ENCODE peak calls at places on chromosome 18, in five cellular contexts. One of them, this sample, is unnamed.

GRCh38 chr18:46424898-46425297 is 232.1 kb downstream of the LOXHD1 start:
- DNase-seq in H1: no peak
- DNase-seq in IMR-90: no peak
- DNase-seq in mesendoderm: peak; percentile 51
- DNase-seq in neuronal stem cell: peak; percentile 35
- DNase-seq in this sample: peak; percentile 77

GRCh38 chr18:48946329-48946835 is 4.4 kb downstream of the SMAD7 start:
- DNase-seq in H1: no peak
- DNase-seq in neuronal stem cell: no peak
- DNase-seq in IMR-90: peak; percentile 81
- DNase-seq in mesendoderm: no peak
- DNase-seq in this sample: no peak

GRCh38 chr18:35267161-35267651 is 22.8 kb downstream of the ZSCAN30 start:
- DNase-seq in neuronal stem cell: no peak
- DNase-seq in mesendoderm: no peak
- DNase-seq in H1: no peak
- DNase-seq in IMR-90: no peak
- DNase-seq in this sample: peak; percentile 31

GRCh38 chr18:42446195-42446594 is 491.2 kb downstream of the PIK3C3 start:
- DNase-seq in H1: no peak
- DNase-seq in neuronal stem cell: no peak
- DNase-seq in mesendoderm: no peak
- DNase-seq in IMR-90: no peak
- DNase-seq in this sample: no peak

GRCh38 chr18:27824841-27825720 is 351.8 kb downstream of the CDH2 start:
- DNase-seq in H1: no peak
- DNase-seq in neuronal stem cell: peak; percentile 26
- DNase-seq in mesendoderm: peak; percentile 26
- DNase-seq in IMR-90: no peak
- DNase-seq in this sample: no peak

GRCh38 chr18:72762505-72763122 is 105.2 kb downstream of the NETO1 start:
- DNase-seq in neuronal stem cell: peak; percentile 56
- DNase-seq in IMR-90: peak; percentile 69
- DNase-seq in H1: no peak
- DNase-seq in mesendoderm: peak; percentile 67
- DNase-seq in this sample: no peak

GRCh38 chr18:42517896-42518295 is 562.9 kb downstream of the PIK3C3 start:
- DNase-seq in neuronal stem cell: no peak
- DNase-seq in mesendoderm: no peak
- DNase-seq in IMR-90: no peak
- DNase-seq in H1: no peak
- DNase-seq in this sample: no peak

GRCh38 chr18:58303363-58303762 is 259.3 kb downstream of the NEDD4L start:
- DNase-seq in neuronal stem cell: no peak
- DNase-seq in mesendoderm: no peak
- DNase-seq in IMR-90: no peak
- DNase-seq in H1: no peak
- DNase-seq in this sample: no peak

GRCh38 chr18:13217466-13217961 is 1.0 kb upstream of the LDLRAD4 start:
- DNase-seq in mesendoderm: peak; percentile 55
- DNase-seq in neuronal stem cell: peak; percentile 57
- DNase-seq in IMR-90: peak; percentile 3
- DNase-seq in H1: no peak
- DNase-seq in this sample: peak; percentile 49

GRCh38 chr18:52937840-52938239 is 597.8 kb downstream of the DCC start:
- DNase-seq in H1: no peak
- DNase-seq in IMR-90: no peak
- DNase-seq in neuronal stem cell: no peak
- DNase-seq in mesendoderm: no peak
- DNase-seq in this sample: no peak

GRCh38 chr18:13915973-13916372 is 637 bp upstream of the MC2R start:
- DNase-seq in mesendoderm: no peak
- DNase-seq in H1: no peak
- DNase-seq in IMR-90: no peak
- DNase-seq in neuronal stem cell: no peak
- DNase-seq in this sample: no peak

DNA sequence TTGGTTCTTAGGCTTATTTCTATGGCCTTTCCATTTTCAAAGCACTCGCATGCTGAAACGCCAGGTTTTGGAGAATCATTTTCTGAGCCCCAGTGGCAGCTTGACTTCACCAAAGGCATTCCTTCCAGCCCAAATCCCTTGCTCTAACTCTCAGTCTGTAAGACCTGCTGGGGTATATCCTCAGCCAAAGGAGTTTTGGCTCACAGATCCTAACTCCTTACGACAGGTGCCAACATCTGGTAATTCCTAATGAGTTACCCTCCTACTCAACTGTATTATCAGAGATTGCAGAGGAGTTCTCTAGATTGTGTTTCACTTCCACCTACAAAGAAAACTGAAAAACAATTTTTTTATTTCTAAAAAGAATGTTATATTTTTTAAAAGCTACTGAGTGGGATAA is 79.0 kb upstream of the RAB27B start:
- DNase-seq in mesendoderm: no peak
- DNase-seq in IMR-90: no peak
- DNase-seq in H1: no peak
- DNase-seq in neuronal stem cell: no peak
- DNase-seq in this sample: no peak
- H4K8ac ChIP-seq in mesendoderm: no peak overlapping the region
- H4K8ac ChIP-seq in IMR-90: no peak overlapping the region
- H4K8ac ChIP-seq in H1: no peak overlapping the region
- H4K8ac ChIP-seq in neuronal stem cell: no peak overlapping the region
- H4K8ac ChIP-seq in this sample: no peak overlapping the region

GRCh38 chr18:8798996-8799395 is 93.6 kb downstream of the MTCL1 start:
- DNase-seq in H1: no peak
- DNase-seq in IMR-90: no peak
- DNase-seq in neuronal stem cell: no peak
- DNase-seq in mesendoderm: no peak
- DNase-seq in this sample: no peak

GRCh38 chr18:8800445-8800844 is 95.1 kb downstream of the MTCL1 start:
- DNase-seq in mesendoderm: peak; percentile 97
- DNase-seq in IMR-90: peak; percentile 100
- DNase-seq in H1: peak; percentile 53
- DNase-seq in neuronal stem cell: no peak
- DNase-seq in this sample: peak; percentile 56

GRCh38 chr18:8800041-8800441 is 94.7 kb downstream of the MTCL1 start:
- DNase-seq in neuronal stem cell: no peak
- DNase-seq in H1: no peak
- DNase-seq in mesendoderm: no peak
- DNase-seq in IMR-90: peak; percentile 89
- DNase-seq in this sample: no peak

GRCh38 chr18:8800876-8801262 is 95.5 kb downstream of the MTCL1 start:
- DNase-seq in H1: no peak
- DNase-seq in mesendoderm: no peak
- DNase-seq in neuronal stem cell: no peak
- DNase-seq in IMR-90: no peak
- DNase-seq in this sample: no peak

DNA sequence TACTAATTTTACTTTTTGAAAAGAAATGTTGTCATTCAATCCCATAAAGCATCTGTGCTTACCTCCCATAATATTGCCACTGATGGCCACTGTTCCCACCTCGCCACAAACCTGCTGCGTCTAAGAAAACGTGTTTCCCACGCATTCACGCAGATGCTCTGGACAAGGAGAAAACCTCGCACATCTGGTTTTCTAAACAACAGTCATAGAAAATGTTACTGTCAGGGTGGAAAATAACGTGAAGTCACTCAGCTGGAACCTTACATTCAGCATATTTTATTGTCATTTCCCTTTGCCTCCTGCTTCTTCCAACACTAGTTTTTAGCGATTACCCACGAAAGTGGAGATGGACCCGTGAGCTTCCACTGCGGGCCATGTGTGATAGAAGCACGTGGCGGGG is 94.2 kb downstream of the MTCL1 start:
- DNase-seq in mesendoderm: no peak
- DNase-seq in neuronal stem cell: no peak
- DNase-seq in IMR-90: peak; percentile 63
- DNase-seq in H1: no peak
- DNase-seq in this sample: no peak
- H4K8ac ChIP-seq in mesendoderm: no peak overlapping the region
- H4K8ac ChIP-seq in neuronal stem cell: no peak overlapping the region
- H4K8ac ChIP-seq in IMR-90: peak overlapping the region; percentile 71
- H4K8ac ChIP-seq in H1: no peak overlapping the region
- H4K8ac ChIP-seq in this sample: no peak overlapping the region

GRCh38 chr18:23398401-23398800 is 54.7 kb upstream of the RIOK3 start:
- DNase-seq in IMR-90: no peak
- DNase-seq in neuronal stem cell: no peak
- DNase-seq in H1: no peak
- DNase-seq in mesendoderm: no peak
- DNase-seq in this sample: no peak

GRCh38 chr18:23400918-23401317 is 52.2 kb upstream of the RIOK3 start:
- DNase-seq in mesendoderm: no peak
- DNase-seq in neuronal stem cell: no peak
- DNase-seq in H1: no peak
- DNase-seq in IMR-90: no peak
- DNase-seq in this sample: no peak

GRCh38 chr18:23401400-23402347 is 51.4 kb upstream of the RIOK3 start:
- DNase-seq in mesendoderm: peak; percentile 89
- DNase-seq in H1: no peak
- DNase-seq in neuronal stem cell: peak; percentile 59
- DNase-seq in IMR-90: peak; percentile 73
- DNase-seq in this sample: peak; percentile 67

GRCh38 chr18:23397907-23398306 is 55.2 kb upstream of the RIOK3 start:
- DNase-seq in IMR-90: no peak
- DNase-seq in neuronal stem cell: no peak
- DNase-seq in mesendoderm: no peak
- DNase-seq in H1: no peak
- DNase-seq in this sample: no peak

GRCh38 chr18:23399067-23399466 is 54.0 kb upstream of the RIOK3 start:
- DNase-seq in IMR-90: no peak
- DNase-seq in neuronal stem cell: no peak
- DNase-seq in H1: no peak
- DNase-seq in mesendoderm: no peak
- DNase-seq in this sample: no peak
- H4K8ac ChIP-seq in IMR-90: no peak overlapping the region
- H4K8ac ChIP-seq in neuronal stem cell: no peak overlapping the region
- H4K8ac ChIP-seq in H1: no peak overlapping the region
- H4K8ac ChIP-seq in mesendoderm: no peak overlapping the region
- H4K8ac ChIP-seq in this sample: no peak overlapping the region

DNA sequence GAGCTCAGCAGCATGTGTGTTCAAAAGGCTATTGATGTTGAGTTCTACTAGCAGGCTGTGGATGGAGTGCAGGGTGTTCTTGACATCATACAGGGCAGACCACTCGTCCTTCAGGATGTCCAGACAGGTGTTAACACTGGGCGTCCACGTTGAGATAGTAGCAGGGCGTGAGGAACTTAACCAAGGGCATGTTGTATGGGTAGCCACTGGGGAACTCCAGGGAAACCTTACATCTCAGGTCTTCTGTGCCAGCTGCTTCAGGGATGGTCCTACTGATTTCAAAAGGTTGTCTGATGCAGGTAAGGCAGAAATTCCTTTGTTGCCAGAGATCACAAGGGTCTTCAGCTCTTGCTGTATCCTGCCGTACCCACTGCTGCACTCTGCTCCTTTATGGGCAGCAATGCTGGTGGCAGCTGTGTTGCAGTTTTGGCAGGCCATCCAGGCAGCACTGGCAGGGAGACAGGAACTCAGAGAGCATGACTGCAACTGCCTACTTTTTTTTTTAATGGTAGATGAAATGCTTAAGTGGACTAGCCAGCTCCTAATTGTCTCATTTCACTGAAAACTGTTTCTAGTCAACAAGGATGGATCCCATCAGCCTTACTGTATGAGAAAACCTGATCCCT is 32.5 kb upstream of the RBBP8 start:
- DNase-seq in H1: no peak
- DNase-seq in mesendoderm: no peak
- DNase-seq in neuronal stem cell: no peak
- DNase-seq in IMR-90: peak; percentile 3
- DNase-seq in this sample: no peak
- H4K8ac ChIP-seq in H1: no peak overlapping the region
- H4K8ac ChIP-seq in mesendoderm: no peak overlapping the region
- H4K8ac ChIP-seq in neuronal stem cell: no peak overlapping the region
- H4K8ac ChIP-seq in IMR-90: no peak overlapping the region
- H4K8ac ChIP-seq in this sample: no peak overlapping the region

GRCh38 chr18:23302514-23302851 is 150.6 kb upstream of the RIOK3 start:
- DNase-seq in IMR-90: no peak
- DNase-seq in H1: no peak
- DNase-seq in neuronal stem cell: no peak
- DNase-seq in mesendoderm: no peak
- DNase-seq in this sample: no peak

GRCh38 chr18:23306842-23307241 is 146.2 kb upstream of the RIOK3 start:
- DNase-seq in IMR-90: no peak
- DNase-seq in neuronal stem cell: no peak
- DNase-seq in mesendoderm: no peak
- DNase-seq in H1: no peak
- DNase-seq in this sample: no peak

GRCh38 chr18:23300211-23300887 is 152.7 kb upstream of the RIOK3 start:
- DNase-seq in H1: no peak
- DNase-seq in mesendoderm: no peak
- DNase-seq in IMR-90: peak; percentile 41
- DNase-seq in neuronal stem cell: no peak
- DNase-seq in this sample: no peak

GRCh38 chr18:23301971-23302370 is 151.1 kb upstream of the RIOK3 start:
- DNase-seq in H1: no peak
- DNase-seq in IMR-90: no peak
- DNase-seq in neuronal stem cell: no peak
- DNase-seq in mesendoderm: no peak
- DNase-seq in this sample: no peak

DNA sequence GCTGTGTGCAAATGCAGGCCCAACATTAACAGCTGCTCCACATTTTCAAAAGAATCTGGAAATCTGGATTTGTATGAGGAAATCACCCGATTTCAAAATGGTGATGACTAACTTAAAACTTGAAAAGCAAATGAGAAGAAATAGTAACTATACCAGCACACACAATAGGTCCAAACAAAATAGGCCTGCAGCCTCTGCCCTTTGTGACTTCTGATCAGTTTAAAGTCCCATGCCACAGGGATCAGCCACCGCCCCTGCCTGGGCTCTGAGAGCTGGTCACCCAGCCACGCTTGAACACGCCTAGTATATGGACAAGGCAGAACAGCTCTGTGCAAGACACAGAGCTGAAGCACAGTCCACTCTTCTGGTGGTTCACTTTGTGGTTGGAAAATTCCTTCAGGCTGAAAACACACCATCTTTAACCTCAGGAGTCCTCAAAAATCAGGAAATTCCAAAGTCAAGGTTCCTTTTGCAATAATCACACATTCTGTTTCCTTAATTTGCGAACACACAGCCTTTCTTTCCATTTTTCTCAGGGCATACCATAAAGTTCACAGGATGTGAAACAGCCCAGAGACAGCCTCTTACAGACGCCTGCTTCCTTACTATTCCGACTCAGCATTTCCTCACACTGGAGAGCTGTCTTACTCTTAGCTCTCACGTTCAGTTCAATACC is 150.1 kb upstream of the RIOK3 start:
- DNase-seq in neuronal stem cell: no peak
- DNase-seq in H1: no peak
- DNase-seq in IMR-90: peak; percentile 81
- DNase-seq in mesendoderm: no peak
- DNase-seq in this sample: no peak
- H4K8ac ChIP-seq in neuronal stem cell: no peak overlapping the region
- H4K8ac ChIP-seq in H1: no peak overlapping the region
- H4K8ac ChIP-seq in IMR-90: peak overlapping the region; percentile 3
- H4K8ac ChIP-seq in mesendoderm: no peak overlapping the region
- H4K8ac ChIP-seq in this sample: no peak overlapping the region

This sample was measured in H9.